ENCODE peak calls at places on chromosomes 6 and 20, in four cellular contexts. L is mucosa of descending colon, P is endothelial cell, E is GM10248. V is an unnamed sample.

GRCh38 chr6:44201638-44202303 is 15.0 kb upstream of the MYMX start:
- DNase-seq in P (no peak), L (no peak), E (no peak), V (no peak)

GRCh38 chr6:98944598-98945011 is 3.1 kb downstream of the FBXL4 start:
- DNase-seq in E (no peak), L (no peak), P (no peak), V (no peak)

GRCh38 chr6:157469378-157469777 is 88.4 kb downstream of the ZDHHC14 start:
- DNase-seq in E (no peak), P (no peak), L (no peak), V (no peak)

GRCh38 chr6:136684483-136684882 is 107.8 kb downstream of the MAP3K5 start:
- DNase-seq in P (no peak), E (no peak), L (no peak), V (no peak)

GRCh38 chr20:57397004-57397692 is 6.0 kb downstream of the RBM38 start:
- DNase-seq in L (peak; percentile 46), E (no peak), P (no peak), V (no peak)

GRCh38 chr6:135586388-135586787 is 88.8 kb upstream of the AHI1 start:
- DNase-seq in E (no peak), P (no peak), L (no peak), V (no peak)

GRCh38 chr20:50789968-50790650 is 4.8 kb upstream of the BCAS4 start:
- DNase-seq in E (no peak), P (no peak), L (no peak), V (no peak)

GRCh38 chr6:7974932-7975763 is 64.6 kb upstream of the TXNDC5 start:
- DNase-seq in P (no peak), L (peak; percentile 74), E (no peak), V (no peak)

GRCh38 chr6:37514377-37514776 is 14.7 kb upstream of the CCDC167 start:
- DNase-seq in E (no peak), P (no peak), L (no peak), V (no peak)

GRCh38 chr20:33673411-33674293 is 576 bp downstream of the NECAB3 start:
- DNase-seq in L (no peak), P (no peak), E (no peak), V (peak; percentile 77)

GRCh38 chr6:7617954-7618764 is 28.2 kb downstream of the SNRNP48 start:
- DNase-seq in L (no peak), P (no peak), E (no peak), V (no peak)

GRCh38 chr6:33419580-33420492 is at the start of gene SYNGAP1:
- DNase-seq in P (no peak), L (peak; percentile 79), E (no peak), V (no peak)

GRCh38 chr6:37990762-37991525 is 171.4 kb downstream of the ZFAND3 start:
- DNase-seq in P (no peak), E (no peak), L (no peak), V (no peak)

GRCh38 chr6:76706086-76706485 is 633.6 kb upstream of the IMPG1 start:
- DNase-seq in E (no peak), P (no peak), L (no peak), V (no peak)

GRCh38 chr6:152642578-152643375 is 5.6 kb upstream of the SYNE1 start:
- DNase-seq in L (no peak), E (peak; percentile 25), P (peak; percentile 63), V (peak; percentile 59)

GRCh38 chr6:46221221-46221793 is 50.5 kb upstream of the ENPP5 start:
- DNase-seq in E (peak; percentile 44), P (peak; percentile 20), L (no peak), V (peak; percentile 53)

GRCh38 chr20:58721951-58722371 is 29.4 kb downstream of the NPEPL1 start:
- DNase-seq in E (no peak), P (no peak), L (no peak), V (no peak)

GRCh38 chr6:142846459-142846831 is 98.5 kb downstream of the HIVEP2 start:
- DNase-seq in L (no peak), P (no peak), E (no peak), V (no peak)

GRCh38 chr6:44003345-44004061 is 123.7 kb downstream of the MRPL14 start:
- DNase-seq in E (peak; percentile 67), L (no peak), P (peak; percentile 23), V (peak; percentile 68)

GRCh38 chr6:167116109-167116837 is 6.6 kb upstream of the CCR6 start:
- DNase-seq in E (no peak), P (no peak), L (no peak), V (no peak)

GRCh38 chr20:18092890-18093289 is 35.2 kb upstream of the OVOL2 start:
- DNase-seq in E (no peak), L (no peak), P (no peak), V (no peak)

GRCh38 chr6:93059911-93060310 is 359.4 kb downstream of the EPHA7 start:
- DNase-seq in P (no peak), L (no peak), E (no peak), V (no peak)

GRCh38 chr20:36686944-36687343 is 40.9 kb upstream of the SLA2 start:
- DNase-seq in P (no peak), E (no peak), L (no peak), V (no peak)

GRCh38 chr6:37569999-37570776 is 70.5 kb upstream of the CCDC167 start:
- DNase-seq in L (no peak), P (no peak), E (no peak), V (no peak)

GRCh38 chr6:151330130-151330715 is 61.1 kb downstream of the ZBTB2 start:
- DNase-seq in E (no peak), L (no peak), P (no peak), V (no peak)

GRCh38 chr6:12249516-12250394 is 40.4 kb upstream of the EDN1 start:
- DNase-seq in E (no peak), L (no peak), P (no peak), V (no peak)

GRCh38 chr6:79436232-79436631 is 101.0 kb downstream of the LCA5 start:
- DNase-seq in P (no peak), E (no peak), L (no peak), V (no peak)

GRCh38 chr20:10846831-10847230 is 173.0 kb upstream of the JAG1 start:
- DNase-seq in L (no peak), E (no peak), P (no peak), V (no peak)

GRCh38 chr20:5595744-5596143 is 154.5 kb upstream of the SHLD1 start:
- DNase-seq in L (no peak), E (no peak), P (no peak), V (no peak)

GRCh38 chr6:4925580-4925979 is 78.3 kb downstream of the RPP40 start:
- DNase-seq in L (no peak), E (no peak), P (no peak), V (no peak)

GRCh38 chr6:54624779-54625178 is 221.8 kb upstream of the FAM83B start:
- DNase-seq in L (no peak), P (no peak), E (no peak), V (no peak)

GRCh38 chr20:46519678-46520077 is 6.3 kb upstream of the ZNF334 start:
- DNase-seq in E (no peak), P (no peak), L (no peak), V (no peak)

GRCh38 chr20:46523108-46523507 is 9.7 kb upstream of the ZNF334 start:
- DNase-seq in L (no peak), P (no peak), E (no peak), V (no peak)

GRCh38 chr20:46520540-46520939 is 7.2 kb upstream of the ZNF334 start:
- DNase-seq in P (no peak), E (no peak), L (no peak), V (no peak)

GRCh38 chr20:46523696-46524328 is 10.5 kb upstream of the ZNF334 start:
- DNase-seq in P (no peak), L (no peak), E (no peak), V (no peak)

DNA sequence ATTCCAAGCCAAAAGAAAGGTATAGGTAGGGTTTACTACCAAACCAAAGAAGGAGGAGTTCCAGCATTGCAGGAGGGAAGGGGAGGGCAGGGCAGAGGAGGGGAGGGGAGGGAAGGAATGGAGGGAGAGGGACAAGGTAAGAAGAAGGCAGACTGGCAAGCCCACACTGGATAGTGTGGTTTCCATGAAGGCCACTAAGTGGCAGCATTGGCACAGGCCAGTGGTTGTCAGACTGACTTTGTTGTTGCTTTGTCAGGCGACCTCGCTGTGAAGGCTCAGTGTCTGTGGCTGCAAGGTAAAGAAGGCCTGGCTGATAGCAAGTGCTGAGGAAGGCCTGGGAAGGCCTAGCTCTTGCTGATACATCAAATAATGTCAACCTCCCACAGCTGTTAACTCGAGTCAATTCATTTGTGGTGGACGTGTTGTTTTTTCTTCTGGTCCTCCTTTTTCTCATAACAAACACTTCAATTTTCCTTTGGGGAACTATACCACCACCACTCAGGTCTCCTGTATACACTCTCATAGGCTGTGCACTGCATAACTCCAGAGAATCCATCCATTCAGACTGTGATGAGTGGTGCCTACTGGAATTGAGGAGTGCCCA is 7.7 kb upstream of the ZNF334 start:
- DNase-seq in P (peak; percentile 63), L (no peak), E (peak; percentile 65), V (peak; percentile 73)
- TF ChIP-seq CTCF in P (peak; percentile 46), L (peak; percentile 36), E (peak; percentile 72), V (peak; percentile 69)

DNA sequence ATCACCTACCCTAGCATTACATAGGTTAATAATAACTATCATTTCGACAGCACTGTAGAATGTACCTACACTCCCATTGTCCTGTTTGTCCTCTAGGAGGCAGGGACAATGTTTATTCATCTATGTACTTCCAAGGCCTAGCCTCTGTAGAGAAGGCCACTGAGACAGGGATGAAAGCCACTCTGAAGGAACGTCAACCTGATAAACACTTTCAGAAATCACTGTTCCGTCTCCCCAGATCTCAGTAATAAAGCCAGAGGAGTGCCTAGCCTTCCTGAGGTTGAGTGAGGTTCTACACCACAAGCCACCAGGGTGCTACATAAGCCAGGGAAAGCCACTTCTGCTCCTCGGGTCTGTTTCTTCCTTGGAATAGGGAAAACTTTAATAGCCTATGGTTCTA is 44.8 kb downstream of the POPDC3 start:
- DNase-seq in L (no peak), P (no peak), E (no peak), V (no peak)
- TF ChIP-seq CTCF in L (no peak), P (no peak), E (no peak), V (no peak)

GRCh38 chr6:113486172-113486571 is 371.0 kb upstream of the MARCKS start:
- DNase-seq in E (no peak), P (no peak), L (no peak), V (no peak)

GRCh38 chr6:113488061-113488460 is 369.1 kb upstream of the MARCKS start:
- DNase-seq in E (no peak), P (no peak), L (no peak), V (no peak)

GRCh38 chr6:113489946-113490345 is 367.2 kb upstream of the MARCKS start:
- DNase-seq in L (no peak), P (no peak), E (no peak), V (no peak)

GRCh38 chr6:113490356-113490755 is 366.8 kb upstream of the MARCKS start:
- DNase-seq in P (no peak), E (no peak), L (no peak), V (no peak)

GRCh38 chr6:113488812-113489685 is 368.1 kb upstream of the MARCKS start:
- DNase-seq in E (no peak), L (no peak), P (no peak), V (no peak)
- TF ChIP-seq CTCF in E (no peak), L (no peak), P (no peak), V (no peak)

DNA sequence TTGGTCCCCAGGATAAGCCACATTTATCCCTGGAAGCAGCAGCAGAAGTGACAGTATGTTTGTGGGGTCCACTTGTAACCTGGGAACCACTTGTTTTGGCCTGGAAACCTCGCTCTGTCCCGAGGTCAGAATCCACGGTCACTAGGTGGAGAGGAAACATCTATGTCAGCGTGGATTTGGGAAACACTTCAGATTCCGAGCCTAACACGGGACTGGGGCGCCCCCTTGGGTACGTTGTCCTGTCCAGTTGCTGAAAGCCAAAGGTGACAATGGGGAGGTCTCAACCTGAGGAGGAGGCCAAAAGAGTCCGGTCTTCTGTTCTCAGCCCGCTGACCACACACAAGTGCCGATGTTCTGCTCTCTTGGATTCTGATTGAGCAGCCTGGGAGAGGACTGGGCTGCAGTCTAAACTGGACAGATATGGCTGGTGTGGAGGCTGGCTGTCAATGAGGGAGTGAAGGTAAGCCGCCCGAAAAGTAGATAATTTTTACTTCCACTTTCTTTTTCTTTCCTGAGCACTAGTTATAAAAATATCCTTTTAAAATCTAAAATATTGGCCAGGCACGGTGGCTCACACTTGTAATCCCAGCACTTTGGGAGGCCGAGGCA is 4.9 kb upstream of the ZFP57 start:
- DNase-seq in L (no peak), P (peak; percentile 47), E (no peak), V (no peak)
- TF ChIP-seq CTCF in L (no peak), P (no peak), E (no peak), V (no peak)

V was measured in GM20000.